ENCODE peak calls at places on chromosome 4, in seven cellular contexts. One of them, this sample, is unnamed.

GRCh38 chr4:53682196-53682595 is 90.9 kb upstream of the LNX1 start:
- DNase-seq in CD4-positive, alpha-beta T cell: no peak
- DNase-seq in tibial artery: no peak
- DNase-seq in A549: no peak
- DNase-seq in colonic mucosa: no peak
- DNase-seq in CD8-positive, alpha-beta memory T cell: no peak
- DNase-seq in mammary epithelial cell: no peak
- DNase-seq in this sample: peak; percentile 17

GRCh38 chr4:30757357-30757756 is 37.2 kb downstream of the PCDH7 start:
- DNase-seq in CD4-positive, alpha-beta T cell: no peak
- DNase-seq in tibial artery: no peak
- DNase-seq in A549: no peak
- DNase-seq in colonic mucosa: no peak
- DNase-seq in CD8-positive, alpha-beta memory T cell: no peak
- DNase-seq in mammary epithelial cell: peak; percentile 95
- DNase-seq in this sample: peak; percentile 91

GRCh38 chr4:11603594-11604194 is 175.0 kb upstream of the HS3ST1 start:
- DNase-seq in CD4-positive, alpha-beta T cell: no peak
- DNase-seq in tibial artery: no peak
- DNase-seq in A549: no peak
- DNase-seq in colonic mucosa: no peak
- DNase-seq in CD8-positive, alpha-beta memory T cell: no peak
- DNase-seq in mammary epithelial cell: no peak
- DNase-seq in this sample: no peak

GRCh38 chr4:38675167-38676121 is 11.4 kb downstream of the KLF3 start:
- DNase-seq in CD4-positive, alpha-beta T cell: peak; percentile 81
- DNase-seq in tibial artery: peak; percentile 85
- DNase-seq in A549: peak; percentile 36
- DNase-seq in colonic mucosa: peak; percentile 93
- DNase-seq in CD8-positive, alpha-beta memory T cell: peak; percentile 70
- DNase-seq in mammary epithelial cell: peak; percentile 68
- DNase-seq in this sample: peak; percentile 87

GRCh38 chr4:153335665-153336064 is 8.8 kb upstream of the MND1 start:
- DNase-seq in CD4-positive, alpha-beta T cell: no peak
- DNase-seq in tibial artery: no peak
- DNase-seq in A549: no peak
- DNase-seq in colonic mucosa: no peak
- DNase-seq in CD8-positive, alpha-beta memory T cell: no peak
- DNase-seq in mammary epithelial cell: peak; percentile 52
- DNase-seq in this sample: peak; percentile 42

GRCh38 chr4:81447551-81448266 is 24.0 kb downstream of the RASGEF1B start:
- DNase-seq in CD4-positive, alpha-beta T cell: no peak
- DNase-seq in tibial artery: no peak
- DNase-seq in A549: no peak
- DNase-seq in colonic mucosa: no peak
- DNase-seq in CD8-positive, alpha-beta memory T cell: no peak
- DNase-seq in mammary epithelial cell: no peak
- DNase-seq in this sample: no peak

GRCh38 chr4:86834901-86835300 is 14.3 kb downstream of the SLC10A6 start:
- DNase-seq in CD4-positive, alpha-beta T cell: no peak
- DNase-seq in tibial artery: no peak
- DNase-seq in A549: no peak
- DNase-seq in colonic mucosa: no peak
- DNase-seq in CD8-positive, alpha-beta memory T cell: no peak
- DNase-seq in mammary epithelial cell: peak; percentile 57
- DNase-seq in this sample: no peak

GRCh38 chr4:15479089-15479912 is 9.6 kb downstream of the CC2D2A start:
- DNase-seq in CD4-positive, alpha-beta T cell: no peak
- DNase-seq in tibial artery: peak; percentile 68
- DNase-seq in A549: peak; percentile 58
- DNase-seq in colonic mucosa: peak; percentile 32
- DNase-seq in CD8-positive, alpha-beta memory T cell: no peak
- DNase-seq in mammary epithelial cell: peak; percentile 76
- DNase-seq in this sample: peak; percentile 81

GRCh38 chr4:181161669-181162068 is 1081.5 kb upstream of the TENM3 start:
- DNase-seq in CD4-positive, alpha-beta T cell: no peak
- DNase-seq in tibial artery: no peak
- DNase-seq in A549: no peak
- DNase-seq in colonic mucosa: no peak
- DNase-seq in CD8-positive, alpha-beta memory T cell: no peak
- DNase-seq in mammary epithelial cell: no peak
- DNase-seq in this sample: peak; percentile 24

GRCh38 chr4:124018383-124019317 is 622.1 kb downstream of the SPRY1 start:
- DNase-seq in CD4-positive, alpha-beta T cell: no peak
- DNase-seq in tibial artery: peak; percentile 77
- DNase-seq in A549: no peak
- DNase-seq in colonic mucosa: no peak
- DNase-seq in CD8-positive, alpha-beta memory T cell: no peak
- DNase-seq in mammary epithelial cell: no peak
- DNase-seq in this sample: no peak
- H3K27ac ChIP-seq in CD4-positive, alpha-beta T cell: no peak overlapping the region
- H3K27ac ChIP-seq in tibial artery: peak overlapping the region; percentile 39
- H3K27ac ChIP-seq in A549: no peak overlapping the region
- H3K27ac ChIP-seq in colonic mucosa: no peak overlapping the region
- H3K27ac ChIP-seq in CD8-positive, alpha-beta memory T cell: no peak overlapping the region
- H3K27ac ChIP-seq in mammary epithelial cell: no peak overlapping the region
- H3K27ac ChIP-seq in this sample: no peak overlapping the region

GRCh38 chr4:148883891-148884290 is 441.7 kb upstream of the NR3C2 start:
- DNase-seq in CD4-positive, alpha-beta T cell: no peak
- DNase-seq in tibial artery: no peak
- DNase-seq in A549: no peak
- DNase-seq in colonic mucosa: no peak
- DNase-seq in CD8-positive, alpha-beta memory T cell: no peak
- DNase-seq in mammary epithelial cell: no peak
- DNase-seq in this sample: no peak

GRCh38 chr4:148883435-148883834 is 441.2 kb upstream of the NR3C2 start:
- DNase-seq in CD4-positive, alpha-beta T cell: no peak
- DNase-seq in tibial artery: no peak
- DNase-seq in A549: no peak
- DNase-seq in colonic mucosa: no peak
- DNase-seq in CD8-positive, alpha-beta memory T cell: no peak
- DNase-seq in mammary epithelial cell: no peak
- DNase-seq in this sample: no peak

DNA sequence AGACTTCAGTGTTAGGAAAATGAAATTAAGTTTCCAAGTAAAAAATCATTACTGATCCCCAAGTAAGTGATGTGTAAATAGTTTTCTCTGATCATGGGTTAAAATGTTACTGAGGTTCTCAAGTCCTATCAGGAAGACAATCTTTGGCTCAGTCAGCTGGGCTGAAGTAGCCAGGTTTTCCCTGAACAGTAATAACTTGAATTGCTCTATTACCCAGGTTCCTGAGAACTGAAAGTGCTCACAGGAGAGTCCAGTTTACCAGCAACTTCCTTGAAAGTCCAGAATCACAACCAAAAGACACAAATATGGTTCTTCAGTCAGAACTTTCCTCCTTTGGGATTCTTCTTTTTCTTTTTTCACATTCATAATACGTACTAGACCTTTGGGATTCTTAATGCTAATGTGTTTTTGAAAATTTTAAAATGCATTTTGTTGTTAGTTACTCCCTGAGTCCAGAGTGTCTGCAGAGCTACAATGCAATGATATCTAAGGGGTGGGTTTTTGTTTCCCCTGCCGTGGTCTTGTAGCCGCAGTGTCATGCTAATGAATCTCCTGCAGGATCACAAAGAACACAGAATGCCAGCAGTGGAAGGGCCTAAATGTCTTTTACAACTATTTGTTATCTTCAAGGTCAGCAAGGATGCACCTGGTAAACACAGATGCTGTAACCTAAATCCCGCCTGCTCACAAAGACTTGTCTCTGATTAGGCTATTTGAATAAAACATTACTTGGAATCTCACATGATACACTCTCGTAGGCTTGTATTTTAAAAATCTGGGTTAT is 439.8 kb upstream of the NR3C2 start:
- DNase-seq in CD4-positive, alpha-beta T cell: no peak
- DNase-seq in tibial artery: no peak
- DNase-seq in A549: no peak
- DNase-seq in colonic mucosa: no peak
- DNase-seq in CD8-positive, alpha-beta memory T cell: no peak
- DNase-seq in mammary epithelial cell: no peak
- DNase-seq in this sample: no peak
- H3K27ac ChIP-seq in CD4-positive, alpha-beta T cell: no peak overlapping the region
- H3K27ac ChIP-seq in tibial artery: no peak overlapping the region
- H3K27ac ChIP-seq in A549: no peak overlapping the region
- H3K27ac ChIP-seq in colonic mucosa: no peak overlapping the region
- H3K27ac ChIP-seq in CD8-positive, alpha-beta memory T cell: no peak overlapping the region
- H3K27ac ChIP-seq in mammary epithelial cell: no peak overlapping the region
- H3K27ac ChIP-seq in this sample: no peak overlapping the region

DNA sequence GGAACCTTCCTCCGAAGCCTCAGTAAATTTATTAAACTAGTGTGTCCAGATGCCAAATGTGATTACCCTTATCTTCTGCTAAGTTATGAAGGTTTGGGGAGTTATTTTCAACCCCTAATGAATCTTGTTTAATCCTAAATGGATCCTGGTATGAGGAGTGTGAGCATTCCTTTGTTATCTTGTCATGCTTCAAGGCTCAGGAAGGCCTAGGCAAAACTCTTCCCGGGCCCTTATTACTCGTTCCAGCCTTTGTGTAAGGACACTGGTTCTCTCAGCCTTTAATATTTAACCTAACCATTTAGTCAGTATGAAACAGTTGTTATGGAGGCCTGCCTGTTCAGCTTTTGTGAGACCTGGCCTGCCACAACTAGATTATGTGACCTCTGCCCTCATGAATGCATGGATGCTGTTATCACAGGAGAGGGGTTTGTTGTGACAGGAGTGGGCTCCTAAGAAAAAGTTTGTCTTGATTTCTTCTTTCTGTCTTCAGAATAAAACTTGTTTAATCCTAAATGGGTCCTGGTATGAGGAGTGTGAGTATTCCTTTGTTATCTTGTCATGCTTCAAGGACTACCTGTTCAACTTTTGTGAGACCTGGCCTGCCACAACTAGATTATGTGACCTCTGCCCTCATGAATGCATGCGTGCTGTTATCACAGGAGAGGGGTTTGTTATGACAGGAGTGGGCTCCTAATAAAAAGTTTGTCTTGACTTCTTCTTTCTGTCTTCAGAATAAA is 181.7 kb downstream of the SLC39A8 start:
- DNase-seq in CD4-positive, alpha-beta T cell: no peak
- DNase-seq in tibial artery: no peak
- DNase-seq in A549: no peak
- DNase-seq in colonic mucosa: no peak
- DNase-seq in CD8-positive, alpha-beta memory T cell: no peak
- DNase-seq in mammary epithelial cell: no peak
- DNase-seq in this sample: no peak
- H3K27ac ChIP-seq in CD4-positive, alpha-beta T cell: no peak overlapping the region
- H3K27ac ChIP-seq in tibial artery: no peak overlapping the region
- H3K27ac ChIP-seq in A549: no peak overlapping the region
- H3K27ac ChIP-seq in colonic mucosa: no peak overlapping the region
- H3K27ac ChIP-seq in CD8-positive, alpha-beta memory T cell: no peak overlapping the region
- H3K27ac ChIP-seq in mammary epithelial cell: no peak overlapping the region
- H3K27ac ChIP-seq in this sample: no peak overlapping the region

GRCh38 chr4:78370625-78371372 is 180.8 kb upstream of the ANXA3 start:
- DNase-seq in CD4-positive, alpha-beta T cell: no peak
- DNase-seq in tibial artery: no peak
- DNase-seq in A549: no peak
- DNase-seq in colonic mucosa: no peak
- DNase-seq in CD8-positive, alpha-beta memory T cell: no peak
- DNase-seq in mammary epithelial cell: peak; percentile 19
- DNase-seq in this sample: peak; percentile 58
- H3K27ac ChIP-seq in CD4-positive, alpha-beta T cell: no peak overlapping the region
- H3K27ac ChIP-seq in tibial artery: no peak overlapping the region
- H3K27ac ChIP-seq in A549: no peak overlapping the region
- H3K27ac ChIP-seq in colonic mucosa: no peak overlapping the region
- H3K27ac ChIP-seq in CD8-positive, alpha-beta memory T cell: no peak overlapping the region
- H3K27ac ChIP-seq in mammary epithelial cell: no peak overlapping the region
- H3K27ac ChIP-seq in this sample: no peak overlapping the region

GRCh38 chr4:76563804-76564468 is 128.9 kb downstream of the SHROOM3 start:
- DNase-seq in CD4-positive, alpha-beta T cell: no peak
- DNase-seq in tibial artery: no peak
- DNase-seq in A549: no peak
- DNase-seq in colonic mucosa: no peak
- DNase-seq in CD8-positive, alpha-beta memory T cell: no peak
- DNase-seq in mammary epithelial cell: no peak
- DNase-seq in this sample: no peak
- H3K27ac ChIP-seq in CD4-positive, alpha-beta T cell: no peak overlapping the region
- H3K27ac ChIP-seq in tibial artery: peak overlapping the region; percentile 73
- H3K27ac ChIP-seq in A549: no peak overlapping the region
- H3K27ac ChIP-seq in colonic mucosa: no peak overlapping the region
- H3K27ac ChIP-seq in CD8-positive, alpha-beta memory T cell: no peak overlapping the region
- H3K27ac ChIP-seq in mammary epithelial cell: no peak overlapping the region
- H3K27ac ChIP-seq in this sample: peak overlapping the region; percentile 92

GRCh38 chr4:183101956-183102480 is 3.0 kb downstream of the WWC2 start:
- DNase-seq in CD4-positive, alpha-beta T cell: no peak
- DNase-seq in tibial artery: no peak
- DNase-seq in A549: no peak
- DNase-seq in colonic mucosa: no peak
- DNase-seq in CD8-positive, alpha-beta memory T cell: no peak
- DNase-seq in mammary epithelial cell: peak; percentile 12
- DNase-seq in this sample: no peak

GRCh38 chr4:183100827-183101226 is 1.8 kb downstream of the WWC2 start:
- DNase-seq in CD4-positive, alpha-beta T cell: no peak
- DNase-seq in tibial artery: no peak
- DNase-seq in A549: no peak
- DNase-seq in colonic mucosa: no peak
- DNase-seq in CD8-positive, alpha-beta memory T cell: no peak
- DNase-seq in mammary epithelial cell: no peak
- DNase-seq in this sample: peak; percentile 16

GRCh38 chr4:183099537-183100297 is 660 bp downstream of the WWC2 start:
- DNase-seq in CD4-positive, alpha-beta T cell: peak; percentile 35
- DNase-seq in tibial artery: peak; percentile 71
- DNase-seq in A549: peak; percentile 38
- DNase-seq in colonic mucosa: no peak
- DNase-seq in CD8-positive, alpha-beta memory T cell: no peak
- DNase-seq in mammary epithelial cell: peak; percentile 35
- DNase-seq in this sample: peak; percentile 31

GRCh38 chr4:183098723-183099536 is at the start of gene WWC2:
- DNase-seq in CD4-positive, alpha-beta T cell: peak; percentile 72
- DNase-seq in tibial artery: peak; percentile 91
- DNase-seq in A549: peak; percentile 69
- DNase-seq in colonic mucosa: peak; percentile 78
- DNase-seq in CD8-positive, alpha-beta memory T cell: peak; percentile 20
- DNase-seq in mammary epithelial cell: peak; percentile 91
- DNase-seq in this sample: peak; percentile 89

GRCh38 chr4:183100298-183100599 is 1.2 kb downstream of the WWC2 start:
- DNase-seq in CD4-positive, alpha-beta T cell: no peak
- DNase-seq in tibial artery: no peak
- DNase-seq in A549: no peak
- DNase-seq in colonic mucosa: no peak
- DNase-seq in CD8-positive, alpha-beta memory T cell: no peak
- DNase-seq in mammary epithelial cell: no peak
- DNase-seq in this sample: no peak
- H3K27ac ChIP-seq in CD4-positive, alpha-beta T cell: no peak overlapping the region
- H3K27ac ChIP-seq in tibial artery: peak overlapping the region; percentile 95
- H3K27ac ChIP-seq in A549: peak overlapping the region; percentile 99
- H3K27ac ChIP-seq in colonic mucosa: no peak overlapping the region
- H3K27ac ChIP-seq in CD8-positive, alpha-beta memory T cell: no peak overlapping the region
- H3K27ac ChIP-seq in mammary epithelial cell: peak overlapping the region; percentile 58
- H3K27ac ChIP-seq in this sample: no peak overlapping the region

GRCh38 chr4:1250527-1250812 is 1.5 kb upstream of the CTBP1 start:
- DNase-seq in CD4-positive, alpha-beta T cell: no peak
- DNase-seq in tibial artery: no peak
- DNase-seq in A549: no peak
- DNase-seq in colonic mucosa: no peak
- DNase-seq in CD8-positive, alpha-beta memory T cell: no peak
- DNase-seq in mammary epithelial cell: no peak
- DNase-seq in this sample: no peak
- H3K27ac ChIP-seq in CD4-positive, alpha-beta T cell: peak overlapping the region; percentile 92
- H3K27ac ChIP-seq in tibial artery: no peak overlapping the region
- H3K27ac ChIP-seq in A549: no peak overlapping the region
- H3K27ac ChIP-seq in colonic mucosa: peak overlapping the region; percentile 94
- H3K27ac ChIP-seq in CD8-positive, alpha-beta memory T cell: peak overlapping the region; percentile 89
- H3K27ac ChIP-seq in mammary epithelial cell: no peak overlapping the region
- H3K27ac ChIP-seq in this sample: no peak overlapping the region

GRCh38 chr4:5366421-5366820 is 315.1 kb downstream of the STK32B start:
- DNase-seq in CD4-positive, alpha-beta T cell: no peak
- DNase-seq in tibial artery: no peak
- DNase-seq in A549: peak; percentile 35
- DNase-seq in colonic mucosa: no peak
- DNase-seq in CD8-positive, alpha-beta memory T cell: no peak
- DNase-seq in mammary epithelial cell: peak; percentile 82
- DNase-seq in this sample: peak; percentile 94
- H3K27ac ChIP-seq in CD4-positive, alpha-beta T cell: no peak overlapping the region
- H3K27ac ChIP-seq in tibial artery: no peak overlapping the region
- H3K27ac ChIP-seq in A549: peak overlapping the region; percentile 91
- H3K27ac ChIP-seq in colonic mucosa: no peak overlapping the region
- H3K27ac ChIP-seq in CD8-positive, alpha-beta memory T cell: no peak overlapping the region
- H3K27ac ChIP-seq in mammary epithelial cell: peak overlapping the region; percentile 82
- H3K27ac ChIP-seq in this sample: peak overlapping the region; percentile 100